ENCODE peak calls at places on chromosomes 11 and 22, in four cellular contexts. J is H1, L is colonic mucosa, C is tibial nerve. N is an unnamed sample.

GRCh38 chr11:62402226-62402625 is 16.6 kb upstream of the SCGB1A1 start:
- DNase-seq in L (peak; percentile 61), J (no peak), C (peak; percentile 68), N (no peak)

GRCh38 chr11:2898366-2899079 is 12.9 kb upstream of the CDKN1C start:
- DNase-seq in J (no peak), L (peak; percentile 58), C (peak; percentile 67), N (peak; percentile 63)

GRCh38 chr22:19696504-19697276 is 17.6 kb upstream of the SEPTIN5 start:
- DNase-seq in J (no peak), L (no peak), C (no peak), N (peak; percentile 5)

GRCh38 chr11:47797633-47798032 is 30.5 kb upstream of the FNBP4 start:
- DNase-seq in C (no peak), L (no peak), J (no peak), N (no peak)

GRCh38 chr11:116310215-116310614 is 462.6 kb downstream of the BUD13 start:
- DNase-seq in C (no peak), L (no peak), J (no peak), N (no peak)

GRCh38 chr11:14537134-14537599 is 17.0 kb upstream of the PSMA1 start:
- DNase-seq in C (peak; percentile 61), L (peak; percentile 53), J (no peak), N (no peak)

GRCh38 chr11:57324154-57324885 is 432 bp downstream of the TNKS1BP1 start:
- DNase-seq in L (peak; percentile 51), C (no peak), J (peak; percentile 83), N (no peak)

GRCh38 chr22:35777335-35777975 is 59.8 kb downstream of the APOL5 start:
- DNase-seq in C (no peak), L (no peak), J (no peak), N (no peak)

GRCh38 chr11:112513936-112514716 is 253.5 kb upstream of the PLET1 start:
- DNase-seq in C (no peak), L (no peak), J (peak; percentile 19), N (no peak)

GRCh38 chr11:14125529-14125928 is 163.0 kb downstream of the SPON1 start:
- DNase-seq in L (no peak), C (no peak), J (no peak), N (no peak)

GRCh38 chr11:129146196-129146595 is 45.9 kb downstream of the ARHGAP32 start:
- DNase-seq in J (no peak), C (no peak), L (no peak), N (no peak)
- TF ChIP-seq CTCF in J (no peak), C (no peak), L (no peak), N (no peak)

GRCh38 chr22:31544481-31545480 is 48.4 kb downstream of the SFI1 start:
- DNase-seq in L (no peak), C (no peak), J (no peak), N (no peak)

GRCh38 chr22:31537019-31537535 is 40.7 kb downstream of the SFI1 start:
- DNase-seq in J (no peak), L (no peak), C (no peak), N (no peak)

GRCh38 chr22:31538815-31539214 is 42.5 kb downstream of the SFI1 start:
- DNase-seq in C (no peak), L (no peak), J (no peak), N (no peak)

DNA sequence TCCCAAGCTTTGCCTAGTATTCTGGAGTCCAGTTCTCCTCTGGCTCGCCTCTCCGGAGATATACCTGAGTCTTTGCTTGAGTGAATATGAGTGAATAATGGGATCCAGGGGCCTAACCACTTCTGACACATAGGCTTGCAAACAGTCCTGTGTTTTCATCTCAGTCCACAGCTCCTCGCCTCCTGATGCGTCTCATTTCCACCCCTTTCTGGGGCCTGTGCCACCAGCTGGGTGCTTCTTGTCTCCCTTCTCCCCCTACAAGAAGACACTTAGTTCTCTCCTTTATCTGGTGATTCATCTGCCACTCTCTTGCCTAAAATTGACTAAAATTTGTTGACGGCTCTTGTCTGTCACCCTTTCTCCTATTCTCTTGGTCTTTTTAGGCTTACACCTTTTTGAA is 44.6 kb downstream of the SFI1 start:
- DNase-seq in J (no peak), C (no peak), L (no peak), N (no peak)
- H3K27ac ChIP-seq in J (no peak overlapping the region), C (no peak overlapping the region), L (no peak overlapping the region), N (no peak overlapping the region)

GRCh38 chr22:38700271-38700788 is 413 bp downstream of the JOSD1 start:
- DNase-seq in J (no peak), L (peak; percentile 80), C (no peak), N (no peak)

GRCh38 chr22:38699784-38700183 is 959 bp downstream of the JOSD1 start:
- DNase-seq in L (peak; percentile 46), C (no peak), J (no peak), N (no peak)

GRCh38 chr22:38697055-38697980 is 3.4 kb downstream of the JOSD1 start:
- DNase-seq in L (peak; percentile 42), J (no peak), C (no peak), N (no peak)

GRCh38 chr22:38699143-38699542 is 1.6 kb downstream of the JOSD1 start:
- DNase-seq in C (no peak), L (no peak), J (no peak), N (no peak)

DNA sequence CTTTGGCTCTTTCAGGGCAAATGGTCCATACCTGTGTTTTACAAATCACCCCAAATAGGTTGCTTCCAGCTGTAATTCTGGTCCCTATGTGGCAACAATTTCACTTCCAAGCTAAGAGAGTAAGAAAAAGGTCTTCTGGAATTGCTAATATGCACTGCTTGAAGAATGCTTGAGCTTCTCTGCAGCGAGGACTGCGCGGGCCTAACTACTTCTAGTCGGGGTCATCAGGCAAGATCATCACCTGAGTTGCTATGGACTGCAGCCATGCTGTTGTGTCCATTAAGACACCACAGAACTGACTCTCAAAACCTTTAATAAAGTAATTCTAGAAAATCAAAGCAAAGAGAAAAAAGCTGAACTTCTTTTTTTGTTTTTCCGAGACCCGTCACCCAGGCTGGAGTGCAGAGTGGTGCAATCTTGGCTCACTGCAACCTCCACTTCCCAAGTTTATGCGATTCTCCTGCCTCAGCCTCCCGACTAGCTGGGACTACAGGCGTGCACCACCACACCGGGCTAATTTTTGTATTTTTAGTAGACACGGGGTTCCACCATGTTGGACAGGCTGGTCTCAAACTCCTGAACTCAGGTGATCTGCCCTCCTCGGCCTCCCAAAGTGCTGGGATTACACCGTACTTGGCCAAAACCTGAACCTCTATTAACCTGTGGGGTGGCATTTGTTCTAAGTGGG is 2.2 kb downstream of the JOSD1 start:
- DNase-seq in C (no peak), J (no peak), L (no peak), N (no peak)
- H3K4me3 ChIP-seq in C (no peak overlapping the region), J (peak overlapping the region; percentile 89), L (peak overlapping the region; percentile 70), N (peak overlapping the region; percentile 78)

DNA sequence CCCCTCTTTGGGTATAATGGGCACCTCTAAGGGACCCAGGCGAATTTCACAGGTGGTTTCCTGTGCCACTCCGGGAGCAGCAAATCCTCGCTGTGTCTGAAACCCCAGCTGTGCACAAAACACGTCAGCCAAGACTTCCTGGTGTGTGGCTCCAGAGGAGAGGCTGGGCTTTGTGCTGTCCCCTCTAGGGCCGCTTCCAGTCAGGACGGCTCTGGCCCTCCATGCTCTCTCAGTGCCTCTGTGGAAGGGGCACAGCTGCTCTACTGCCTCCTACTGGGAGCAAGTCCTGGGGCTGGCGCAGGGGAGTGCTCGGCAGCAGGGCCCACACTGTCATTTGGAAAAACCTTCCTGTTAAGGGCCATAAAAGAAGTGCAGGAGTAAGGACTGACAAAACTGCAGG is 23.7 kb upstream of the ARFGAP3 start:
- DNase-seq in L (no peak), J (no peak), C (no peak), N (no peak)
- TF ChIP-seq CTCF in L (no peak), J (peak; percentile 50), C (no peak), N (no peak)

N was measured in ascending aorta.